ENCODE peak calls at places on chromosomes 12 and 14, in six cellular contexts. B, W, J, O, R and X are unnamed samples.

GRCh38 chr14:54653764-54654469 is 87.0 kb downstream of the SAMD4A start:
- DNase-seq in W (no peak), O (no peak), J (peak; percentile 94), R (peak; percentile 42), B (peak; percentile 44), X (peak; percentile 87)

GRCh38 chr12:111785651-111786050 is 18.9 kb downstream of the ALDH2 start:
- DNase-seq in B (no peak), J (peak; percentile 75), O (no peak), W (no peak), R (no peak), X (no peak)

GRCh38 chr12:69170293-69170692 is 69.1 kb upstream of the CPSF6 start:
- DNase-seq in J (no peak), W (no peak), R (no peak), B (no peak), O (no peak), X (no peak)

GRCh38 chr12:49902399-49903350 is 1.0 kb downstream of the FAIM2 start:
- DNase-seq in W (no peak), J (no peak), B (no peak), R (peak; percentile 61), O (no peak), X (no peak)

GRCh38 chr14:35991356-35991755 is 165.2 kb downstream of the BRMS1L start:
- DNase-seq in W (no peak), O (no peak), B (no peak), R (peak; percentile 36), J (no peak), X (no peak)

GRCh38 chr14:101730626-101731186 is 30.8 kb upstream of the PPP2R5C start:
- DNase-seq in B (no peak), J (no peak), O (no peak), R (no peak), W (no peak), X (no peak)

GRCh38 chr14:20093442-20093841 is 17.1 kb upstream of the OR4K17 start:
- DNase-seq in B (no peak), R (no peak), J (no peak), W (no peak), O (no peak), X (no peak)

GRCh38 chr12:8501720-8502119 is 11.6 kb upstream of the CLEC4D start:
- DNase-seq in W (no peak), R (no peak), O (no peak), J (no peak), B (no peak), X (no peak)

GRCh38 chr12:69779928-69780327 is 41.3 kb downstream of the RAB3IP start:
- DNase-seq in W (no peak), B (peak; percentile 20), R (peak; percentile 53), J (peak; percentile 69), O (no peak), X (no peak)

GRCh38 chr14:69880051-69880487 is 853 bp downstream of the SMOC1 start:
- DNase-seq in B (no peak), O (no peak), J (no peak), R (peak; percentile 60), W (no peak), X (no peak)

GRCh38 chr12:106953352-106954260 is 2.1 kb upstream of the TMEM263 start:
- DNase-seq in O (no peak), B (no peak), W (no peak), R (no peak), J (no peak), X (peak; percentile 75)

GRCh38 chr12:31106101-31106803 is 32.6 kb downstream of the DDX11 start:
- DNase-seq in O (no peak), B (no peak), R (no peak), W (no peak), J (no peak), X (no peak)

GRCh38 chr12:5516781-5517180 is 84.9 kb downstream of the NTF3 start:
- DNase-seq in W (no peak), R (no peak), O (no peak), B (no peak), J (no peak), X (no peak)

GRCh38 chr14:104794099-104794498 is 1.4 kb downstream of the AKT1 start:
- DNase-seq in W (no peak), R (peak; percentile 78), B (peak; percentile 37), O (peak; percentile 42), J (peak; percentile 67), X (peak; percentile 42)

GRCh38 chr12:93415723-93416464 is 25.9 kb downstream of the UBE2N start:
- DNase-seq in O (no peak), J (peak; percentile 58), W (no peak), R (no peak), B (peak; percentile 24), X (no peak)

GRCh38 chr14:20436363-20436755 is 393 bp upstream of the KLHL33 start:
- DNase-seq in R (no peak), W (no peak), B (no peak), O (no peak), J (peak; percentile 53), X (no peak)

GRCh38 chr14:35826952-35827416 is 846 bp downstream of the BRMS1L start:
- DNase-seq in W (no peak), B (no peak), J (no peak), O (no peak), R (no peak), X (no peak)

GRCh38 chr14:63228221-63228620 is 24.0 kb downstream of the RHOJ start:
- DNase-seq in R (no peak), B (no peak), O (no peak), J (peak; percentile 51), W (no peak), X (no peak)

GRCh38 chr14:89252887-89253532 is 164.0 kb downstream of the FOXN3 start:
- DNase-seq in R (peak; percentile 17), J (peak; percentile 17), B (no peak), W (no peak), O (no peak), X (no peak)
- TF ChIP-seq CTCF in R (peak; percentile 17), J (no peak), B (peak; percentile 9), W (peak; percentile 33), O (no peak), X (no peak)

GRCh38 chr14:90336401-90336800 is 4.7 kb upstream of the NRDE2 start:
- DNase-seq in W (no peak), J (no peak), B (no peak), R (no peak), O (no peak), X (no peak)
- H3K4me3 ChIP-seq in W (no peak overlapping the region), J (no peak overlapping the region), B (no peak overlapping the region), R (no peak overlapping the region), O (no peak overlapping the region), X (no peak overlapping the region)

GRCh38 chr12:21659383-21659782 is 1.7 kb upstream of the LDHB start:
- DNase-seq in O (no peak), J (no peak), R (no peak), W (no peak), B (no peak), X (no peak)
- TF ChIP-seq CTCF in O (no peak), J (no peak), R (peak; percentile 22), W (no peak), B (no peak), X (no peak)

GRCh38 chr14:94481468-94482131 is 5.6 kb upstream of the SERPINA9 start:
- DNase-seq in R (no peak), B (no peak), O (no peak), J (peak; percentile 14), W (no peak), X (no peak)
- H3K4me3 ChIP-seq in R (no peak overlapping the region), B (no peak overlapping the region), O (no peak overlapping the region), J (no peak overlapping the region), W (no peak overlapping the region), X (no peak overlapping the region)

DNA sequence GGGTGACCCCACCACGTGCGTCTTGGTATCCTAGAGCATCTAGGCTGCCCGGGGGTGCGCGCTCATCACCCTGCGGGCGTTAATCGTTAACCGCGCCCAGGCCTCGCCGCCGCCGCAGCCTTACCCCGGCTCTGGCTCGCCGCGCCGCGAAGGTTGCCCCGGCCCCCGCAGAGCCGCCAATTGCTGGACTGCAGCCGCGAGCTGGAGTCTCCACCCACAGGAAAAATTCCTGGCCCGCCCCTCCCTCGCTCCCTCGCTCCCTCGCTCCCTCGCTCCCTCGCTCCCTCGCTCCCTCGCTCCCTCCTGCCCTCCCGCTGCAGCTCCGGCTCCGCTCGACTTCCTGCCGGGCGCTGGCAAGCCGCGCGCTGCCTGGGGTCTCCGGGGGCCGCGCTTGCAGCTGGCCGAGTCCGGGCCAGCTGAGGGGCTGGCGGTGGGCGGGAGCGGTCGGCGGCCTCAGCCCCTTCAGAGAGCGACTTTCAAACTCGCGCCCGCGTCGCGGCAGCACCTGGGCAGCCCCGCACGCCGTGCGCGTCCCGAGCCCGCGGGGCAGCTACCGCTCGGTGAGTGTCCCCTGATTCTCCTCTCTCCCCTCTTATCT is at the start of gene PLEKHG3:
- DNase-seq in R (peak; percentile 85), B (no peak), O (peak; percentile 86), J (peak; percentile 72), W (no peak), X (no peak)
- TF ChIP-seq CTCF in R (no peak), B (no peak), O (no peak), J (no peak), W (no peak), X (no peak)

DNA sequence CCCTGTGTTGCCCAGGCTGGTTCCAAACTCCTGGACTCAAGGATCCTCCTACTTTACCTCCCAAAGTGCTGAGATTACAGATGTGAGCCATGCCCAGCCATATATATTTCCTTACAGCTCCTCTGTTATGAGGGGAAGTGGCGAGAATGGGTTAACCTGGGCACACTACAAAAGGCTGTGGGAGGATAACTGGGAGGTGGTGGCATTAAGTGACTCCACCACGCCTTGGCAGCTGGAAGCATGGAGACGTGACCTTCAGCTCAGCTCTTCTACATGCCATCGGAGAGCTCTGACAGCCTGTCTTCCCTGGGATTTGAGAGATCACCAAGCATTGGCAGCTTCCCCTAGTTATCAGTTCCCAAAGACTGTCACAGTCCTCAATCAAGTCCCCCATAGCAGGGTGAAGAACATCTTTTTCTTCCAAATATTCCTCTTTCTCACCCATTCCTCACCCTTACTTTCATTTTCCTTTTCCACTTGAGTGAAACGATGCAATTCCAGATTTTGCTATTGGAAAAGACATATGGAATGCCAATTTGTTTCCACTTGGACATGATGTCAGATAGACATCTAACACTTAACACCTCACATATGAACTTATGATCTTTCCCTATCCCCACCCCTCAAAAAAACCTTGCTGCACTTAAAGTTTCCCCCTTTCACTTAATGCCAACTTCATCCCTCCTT is 48.5 kb downstream of the PHLDA1 start:
- DNase-seq in R (no peak), J (no peak), B (no peak), O (no peak), W (no peak), X (no peak)
- H3K4me3 ChIP-seq in R (no peak overlapping the region), J (no peak overlapping the region), B (no peak overlapping the region), O (no peak overlapping the region), W (peak overlapping the region; percentile 70), X (no peak overlapping the region)

DNA sequence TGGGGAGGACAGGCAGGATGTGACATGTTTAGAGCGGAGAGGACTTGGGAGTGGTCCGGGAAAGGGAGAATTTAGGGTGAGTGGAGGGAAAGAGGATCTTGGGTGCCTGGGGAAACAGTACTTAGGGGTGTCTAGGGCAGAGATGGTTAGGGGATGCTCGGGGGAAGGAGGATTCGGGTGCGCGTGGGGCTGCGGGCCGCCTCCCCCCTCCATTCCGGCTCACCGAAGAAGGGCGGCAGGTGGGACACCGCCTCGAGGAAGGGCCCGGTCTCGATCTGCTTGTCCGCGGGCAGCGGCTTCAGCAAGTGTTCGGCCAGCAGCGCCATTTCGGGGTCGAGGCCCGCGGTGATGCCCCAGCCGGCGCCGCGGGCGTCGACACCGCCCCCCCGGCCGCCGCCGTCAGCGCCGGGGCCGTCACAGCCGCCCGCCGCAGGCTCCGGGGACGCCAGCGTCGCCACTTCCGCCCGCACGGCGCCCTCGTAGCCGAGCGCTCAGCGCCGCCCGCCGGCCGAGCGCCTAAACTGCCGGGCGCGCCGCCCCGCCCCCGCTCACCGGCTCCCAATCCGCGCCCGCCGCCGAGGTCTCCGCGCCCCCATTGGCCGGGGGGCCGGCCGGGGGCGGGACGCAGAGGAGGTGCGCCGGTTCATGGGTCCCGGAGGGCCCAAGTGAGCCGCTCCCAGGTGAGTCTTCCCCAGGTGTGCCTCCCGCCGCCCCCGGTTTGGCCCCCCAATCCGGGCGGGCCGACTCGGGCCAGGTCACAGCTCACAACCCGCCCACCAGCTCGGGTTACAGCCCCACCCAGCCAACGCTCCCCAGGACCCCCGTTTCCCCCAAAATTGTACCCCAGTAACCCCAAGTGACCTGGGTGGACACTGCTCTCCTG is at the start of gene GLTP:
- DNase-seq in O (peak; percentile 76), W (peak; percentile 20), B (no peak), R (peak; percentile 97), J (peak; percentile 70), X (no peak)
- TF ChIP-seq CTCF in O (peak; percentile 94), W (peak; percentile 25), B (no peak), R (peak; percentile 55), J (no peak), X (peak; percentile 16)